ENCODE peak calls at places on chromosomes 6 and 20, in four cellular contexts. D, F, M and C are unnamed samples.

GRCh38 chr6:28378644-28379043 is 20.9 kb downstream of the ZSCAN12 start:
- DNase-seq in D (no peak), F (no peak), M (no peak), C (no peak)

GRCh38 chr6:113120577-113121285 is 736.4 kb upstream of the MARCKS start:
- DNase-seq in D (no peak), F (no peak), M (no peak), C (no peak)

GRCh38 chr6:159095561-159096095 is 50.8 kb upstream of the TAGAP start:
- DNase-seq in D (no peak), F (no peak), M (no peak), C (no peak)

GRCh38 chr6:100230976-100231316 is 233.8 kb downstream of the SIM1 start:
- DNase-seq in D (no peak), F (no peak), M (no peak), C (no peak)

GRCh38 chr6:16239798-16240123 is 1.4 kb downstream of the GMPR start:
- DNase-seq in D (no peak), F (peak), M (peak), C (no peak)

GRCh38 chr6:113630738-113631535 is 226.2 kb upstream of the MARCKS start:
- DNase-seq in D (peak), F (no peak), M (no peak), C (no peak)

GRCh38 chr6:118468682-118469465 is 79.2 kb upstream of the PLN start:
- DNase-seq in D (no peak), F (no peak), M (peak), C (no peak)

GRCh38 chr6:10838794-10839333 is 525 bp upstream of the MAK start:
- DNase-seq in D (peak), F (no peak), M (no peak), C (no peak)

GRCh38 chr6:71139249-71139648 is 149.4 kb upstream of the OGFRL1 start:
- DNase-seq in D (no peak), F (no peak), M (no peak), C (no peak)

GRCh38 chr6:63572733-63573139 is 456 bp downstream of the LOC128125822 start:
- DNase-seq in D (no peak), F (peak), M (no peak), C (peak)

GRCh38 chr6:163496205-163496604 is 81.7 kb downstream of the QKI start:
- DNase-seq in D (no peak), F (no peak), M (no peak), C (no peak)

DNA sequence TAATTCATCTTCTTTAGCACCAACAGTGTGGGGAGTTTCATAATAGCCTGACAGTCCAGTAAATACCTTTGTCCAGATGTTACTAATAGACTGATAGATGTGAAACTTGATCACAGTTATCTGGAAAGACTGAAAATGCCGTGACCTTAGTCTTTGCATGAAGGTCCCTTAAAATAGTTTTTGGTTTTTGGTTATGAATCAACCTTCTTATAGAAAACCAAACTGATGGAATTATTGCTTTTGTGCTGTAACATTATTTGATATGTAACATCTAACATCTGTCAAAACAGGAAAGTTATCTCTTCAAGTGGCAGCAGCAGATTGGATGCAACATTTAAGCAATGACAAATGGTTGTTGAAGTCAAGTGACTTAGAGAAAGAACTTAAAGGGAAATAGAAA is 190.4 kb downstream of the DOK5 start:
- DNase-seq in D (no peak), F (no peak), M (no peak), C (no peak)
- TF ChIP-seq TARDBP in D (no peak), F (no peak), M (no peak), C (no peak)

GRCh38 chr6:44113396-44113795 is 13.9 kb downstream of the MRPL14 start:
- DNase-seq in D (no peak), F (no peak), M (no peak), C (no peak)

GRCh38 chr6:44110966-44111365 is 16.3 kb downstream of the MRPL14 start:
- DNase-seq in D (no peak), F (no peak), M (no peak), C (no peak)

GRCh38 chr6:44109212-44109611 is 18.0 kb downstream of the MRPL14 start:
- DNase-seq in D (no peak), F (no peak), M (no peak), C (no peak)

GRCh38 chr6:44110005-44110681 is 17.1 kb downstream of the MRPL14 start:
- DNase-seq in D (no peak), F (no peak), M (no peak), C (no peak)

DNA sequence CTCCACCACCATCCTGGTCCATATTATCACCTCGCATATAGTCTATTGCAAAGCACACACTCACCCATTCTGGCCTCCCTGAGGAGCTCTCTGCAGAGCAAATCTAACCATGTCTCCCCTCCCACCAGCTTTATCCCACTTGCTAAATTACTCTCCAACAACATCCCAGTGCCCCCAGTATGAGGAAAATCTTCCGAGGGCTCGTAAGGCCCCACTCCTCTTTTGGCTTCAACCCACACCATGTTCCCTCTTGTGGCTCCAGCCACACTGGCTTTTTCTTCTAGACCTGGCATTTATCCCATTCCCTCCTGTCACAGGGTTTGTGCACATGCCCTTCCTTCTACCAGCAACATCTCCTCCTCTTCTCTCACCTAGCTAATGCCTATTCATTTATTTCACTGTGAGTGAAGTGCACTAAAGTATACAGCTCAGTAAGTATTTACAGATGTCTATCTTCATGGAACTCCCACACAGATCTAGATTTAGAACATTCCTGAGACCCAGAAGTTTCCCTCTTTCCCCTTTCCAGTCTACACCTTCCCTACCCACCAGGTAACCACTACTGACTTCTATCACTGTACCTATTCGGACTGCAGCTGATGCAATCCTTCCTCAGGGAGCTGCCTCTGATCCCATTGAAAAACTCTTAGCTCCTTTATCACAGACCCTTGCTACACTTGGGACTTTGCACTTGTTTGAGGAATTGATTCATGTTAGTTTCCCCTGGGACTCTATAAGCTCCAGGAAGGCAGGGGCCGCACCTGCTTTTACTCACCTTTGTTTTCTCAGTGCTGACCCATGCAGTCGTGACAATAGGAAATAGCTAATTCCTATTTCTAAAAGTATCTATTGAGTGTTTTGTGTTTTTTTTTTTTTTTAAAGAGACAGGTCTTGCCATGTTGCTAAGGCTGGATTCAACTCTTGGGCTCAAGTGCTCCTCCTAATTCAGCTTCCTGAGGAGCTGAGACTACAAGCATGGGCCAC is 15.5 kb downstream of the MRPL14 start:
- DNase-seq in D (no peak), F (no peak), M (peak), C (no peak)
- TF ChIP-seq FOXK2 in D (no peak), F (no peak), M (no peak), C (no peak)

GRCh38 chr6:109008951-109009760 is 85.5 kb downstream of the SESN1 start:
- DNase-seq in D (peak), F (peak), M (peak), C (peak)
- TF ChIP-seq TARDBP in D (no peak), F (no peak), M (peak), C (no peak)

DNA sequence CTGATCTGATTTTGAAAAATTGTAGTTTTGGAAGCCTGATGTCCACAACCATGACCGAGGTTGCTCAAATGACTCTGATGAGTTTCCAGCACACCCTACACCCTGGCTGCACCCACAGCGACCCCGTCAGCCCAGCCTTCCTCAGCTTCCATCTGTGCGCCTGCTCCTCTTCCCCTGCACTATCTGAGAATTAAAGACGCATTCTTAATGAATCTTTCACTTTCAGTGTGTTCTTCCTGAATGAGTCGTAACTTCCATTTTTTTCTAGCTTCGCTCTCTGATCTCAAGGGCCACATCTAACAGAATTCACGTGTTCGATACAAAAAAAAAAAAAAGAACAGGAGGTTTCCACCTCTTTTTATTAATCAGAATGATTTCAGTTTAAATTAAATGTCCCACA is 21.3 kb upstream of the RREB1 start:
- DNase-seq in D (peak), F (no peak), M (no peak), C (no peak)
- TF ChIP-seq FOXK2 in D (no peak), F (no peak), M (no peak), C (no peak)

DNA sequence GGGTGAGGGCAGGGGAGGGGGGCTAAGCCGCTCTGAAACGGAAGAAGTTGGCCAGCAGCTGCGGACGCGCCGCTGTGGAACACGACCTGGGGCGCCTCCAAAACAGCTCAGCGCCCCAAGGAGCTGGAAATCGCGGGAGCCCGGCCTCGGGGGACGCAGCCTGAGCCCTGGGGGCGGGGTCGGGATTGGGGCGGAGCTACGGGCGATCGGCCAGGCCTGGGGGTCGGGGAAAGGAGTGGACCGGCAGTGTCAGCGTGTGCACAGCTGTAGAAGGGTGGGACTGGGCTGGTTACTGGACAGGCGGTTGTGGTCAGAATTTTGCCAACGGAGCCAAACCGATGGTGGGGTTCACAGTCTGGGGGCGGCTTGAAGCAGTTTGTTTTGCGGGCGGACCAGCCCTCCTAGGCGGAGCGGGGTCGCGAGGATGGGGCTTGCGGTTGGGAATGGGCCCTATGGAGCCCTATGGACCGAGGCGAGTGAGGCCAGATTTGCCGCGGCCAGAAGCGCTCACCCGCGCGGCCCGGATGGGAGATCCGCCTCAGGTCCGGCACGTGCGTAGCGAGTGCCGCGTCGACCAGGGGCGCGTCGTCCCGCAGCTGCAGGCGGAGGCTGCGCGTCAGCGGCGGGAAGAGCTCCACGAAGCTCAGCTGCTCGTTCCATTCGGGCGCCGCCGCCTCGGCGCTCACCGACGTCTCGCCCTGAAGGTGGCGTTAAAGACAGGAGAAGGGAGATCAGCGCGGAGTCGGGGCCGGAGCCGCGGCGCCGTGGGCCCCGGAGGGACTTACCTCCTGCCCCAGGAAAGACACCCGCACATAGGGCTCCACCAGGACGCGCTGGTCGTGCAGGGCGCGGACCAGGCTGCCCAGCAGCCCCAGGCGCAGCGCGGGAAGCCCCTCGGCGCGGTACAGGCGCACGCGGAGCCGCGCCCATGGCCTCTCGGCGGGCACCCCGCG is 14.3 kb upstream of the SPAG4 start:
- DNase-seq in D (no peak), F (peak), M (peak), C (peak)
- TF ChIP-seq TARDBP in D (no peak), F (no peak), M (no peak), C (no peak)

DNA sequence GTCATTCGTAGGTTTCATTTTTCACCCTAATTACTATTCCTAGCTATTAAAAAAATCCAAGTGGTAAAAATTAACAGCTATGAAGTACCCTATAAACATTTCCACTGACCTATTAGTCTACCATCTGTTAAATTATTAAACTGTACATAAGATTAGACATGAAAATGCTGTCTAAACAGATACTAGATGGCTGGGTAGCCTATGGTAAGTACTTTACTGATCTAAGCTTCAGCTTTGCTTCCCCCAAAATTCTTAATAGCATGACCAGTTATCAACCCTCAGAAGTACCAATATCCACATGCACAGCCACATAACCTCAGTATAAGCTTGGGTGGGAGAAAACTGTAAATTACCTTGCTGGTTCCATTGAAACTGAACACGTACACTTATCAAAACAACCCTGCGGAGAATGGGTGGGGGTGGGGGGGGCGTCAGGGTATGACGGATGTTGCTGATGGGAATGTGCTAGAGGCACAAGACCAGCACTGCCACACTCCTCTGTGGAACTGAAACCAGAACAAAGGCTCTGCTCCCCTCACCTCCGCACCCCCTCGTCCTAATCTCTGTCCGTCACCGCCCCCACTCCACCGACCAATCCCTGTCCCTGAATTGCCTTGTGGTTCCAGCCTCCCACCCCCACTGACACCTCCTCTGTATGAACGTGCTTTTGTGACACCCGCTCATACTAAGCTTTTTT is 45.3 kb downstream of the B4GALT5 start:
- DNase-seq in D (peak), F (peak), M (no peak), C (no peak)
- TF ChIP-seq FOXK2 in D (no peak), F (peak), M (no peak), C (no peak)

GRCh38 chr20:62492711-62493110 is 16.9 kb upstream of the GATA5 start:
- DNase-seq in D (no peak), F (no peak), M (no peak), C (no peak)
- TF ChIP-seq TARDBP in D (no peak), F (no peak), M (no peak), C (no peak)

GRCh38 chr6:116986819-116987218 is 109.8 kb downstream of the RFX6 start:
- DNase-seq in D (no peak), F (no peak), M (no peak), C (no peak)

GRCh38 chr6:116979560-116979959 is 102.5 kb downstream of the RFX6 start:
- DNase-seq in D (no peak), F (no peak), M (no peak), C (no peak)

GRCh38 chr6:116982401-116982800 is 105.4 kb downstream of the RFX6 start:
- DNase-seq in D (no peak), F (no peak), M (no peak), C (no peak)

GRCh38 chr6:116983375-116983774 is 106.3 kb downstream of the RFX6 start:
- DNase-seq in D (no peak), F (no peak), M (no peak), C (no peak)
- TF ChIP-seq FOXK2 in D (no peak), F (no peak), M (no peak), C (no peak)